ENCODE peak calls at places on chromosomes 7 and 10, in ten cellular contexts. P is skeletal muscle cell; C is ureter; U is stimulated activated CD4-positive, alpha-beta T cell treated with anti-CD3 and anti-CD28 coated beads, Interleukin-1b, Interleukin-23, amount 100 ng/mL, for 1 hour; W is activated naive CD4-positive, alpha-beta T cell treated with Interleukin-2 at 50 U/mL for 16 hours; S is glutamatergic neuron; V is NCI-H345; I is GM13977; R is HCT116; Y is mammary epithelial cell. L is an unnamed sample.

GRCh38 chr10:132326925-132327324 is 5.1 kb upstream of the LRRC27 start:
- DNase-seq in U (no peak), S (no peak), R (no peak), I (no peak), W (peak), P (no peak), V (no peak), C (no peak), Y (no peak), L (no peak)

GRCh38 chr10:20855398-20856038 is 41.6 kb downstream of the NEBL start:
- DNase-seq in U (no peak), P (no peak), V (no peak), S (no peak), Y (no peak), W (no peak), R (no peak), C (no peak), I (no peak), L (no peak)

GRCh38 chr10:14474656-14475055 is 143.9 kb upstream of the FRMD4A start:
- DNase-seq in P (no peak), S (no peak), C (no peak), Y (no peak), W (no peak), V (no peak), I (no peak), U (no peak), R (no peak), L (no peak)

GRCh38 chr10:131183546-131184045 is 127.9 kb downstream of the TCERG1L start:
- DNase-seq in I (no peak), R (no peak), V (no peak), W (no peak), U (no peak), S (no peak), Y (no peak), P (no peak), C (peak), L (no peak)

GRCh38 chr7:6654113-6654841 is 17.2 kb downstream of the ZNF316 start:
- DNase-seq in V (no peak), Y (no peak), P (no peak), I (no peak), W (no peak), R (no peak), U (no peak), C (no peak), S (no peak), L (no peak)

GRCh38 chr10:112988839-112989406 is 38.9 kb downstream of the TCF7L2 start:
- DNase-seq in I (no peak), V (no peak), U (no peak), Y (peak), C (no peak), P (no peak), R (no peak), S (no peak), W (no peak), L (no peak)

GRCh38 chr7:2038876-2039728 is 193.6 kb downstream of the MAD1L1 start:
- DNase-seq in W (no peak), P (no peak), U (no peak), S (no peak), I (no peak), C (no peak), Y (no peak), R (no peak), V (no peak), L (no peak)

GRCh38 chr10:5252177-5253037 is 55.8 kb downstream of the AKR1C4 start:
- DNase-seq in V (no peak), S (no peak), Y (no peak), C (no peak), W (no peak), I (no peak), R (no peak), U (no peak), P (no peak), L (no peak)